ENCODE peak calls at places on chromosome 20, in four cellular contexts. V, B, Y and J are unnamed samples.

GRCh38 chr20:6502219-6502618 is 265.3 kb upstream of the BMP2 start:
- DNase-seq in V (no peak), B (no peak), Y (no peak), J (no peak)

GRCh38 chr20:62944746-62945145 is 6.8 kb downstream of the GID8 start:
- DNase-seq in V (no peak), B (no peak), Y (no peak), J (no peak)

GRCh38 chr20:41173161-41173721 is 35.9 kb downstream of the PLCG1 start:
- DNase-seq in V (peak; percentile 75), B (peak; percentile 22), Y (peak; percentile 83), J (peak; percentile 73)

GRCh38 chr20:38685853-38686473 is 38.3 kb upstream of the SLC32A1 start:
- DNase-seq in V (peak; percentile 49), B (no peak), Y (peak; percentile 65), J (peak; percentile 75)

GRCh38 chr20:23161968-23162696 is 76.0 kb upstream of the CD93 start:
- DNase-seq in V (no peak), B (no peak), Y (no peak), J (no peak)

GRCh38 chr20:15642676-15643075 is 930.6 kb downstream of the KIF16B start:
- DNase-seq in V (no peak), B (no peak), Y (no peak), J (no peak)

GRCh38 chr20:62945771-62946339 is 6.7 kb upstream of the SLC17A9 start:
- DNase-seq in V (no peak), B (no peak), Y (no peak), J (no peak)

GRCh38 chr20:5309971-5310370 is 6.8 kb downstream of the PROKR2 start:
- DNase-seq in V (no peak), B (no peak), Y (no peak), J (no peak)

GRCh38 chr20:23061713-23062561 is 12.5 kb upstream of the THBD start:
- DNase-seq in V (no peak), B (no peak), Y (peak; percentile 25), J (no peak)

GRCh38 chr20:41175727-41176330 is 38.5 kb downstream of the PLCG1 start:
- DNase-seq in V (no peak), B (no peak), Y (no peak), J (peak; percentile 19)

GRCh38 chr20:35618372-35619131 is 2.9 kb downstream of the SPAG4 start:
- DNase-seq in V (peak; percentile 22), B (no peak), Y (no peak), J (peak; percentile 41)

GRCh38 chr20:47568019-47568418 is 66.3 kb downstream of the NCOA3 start:
- DNase-seq in V (no peak), B (no peak), Y (no peak), J (no peak)

GRCh38 chr20:63562461-63563185 is 8.7 kb downstream of the FNDC11 start:
- DNase-seq in V (no peak), B (no peak), Y (no peak), J (no peak)

GRCh38 chr20:1146957-1147356 is 28.6 kb downstream of the PSMF1 start:
- DNase-seq in V (no peak), B (no peak), Y (no peak), J (no peak)

GRCh38 chr20:43941476-43942212 is 27.0 kb downstream of the TOX2 start:
- DNase-seq in V (no peak), B (peak; percentile 56), Y (no peak), J (no peak)

GRCh38 chr20:49768204-49769124 is 44.2 kb upstream of the SLC9A8 start:
- DNase-seq in V (no peak), B (peak; percentile 82), Y (no peak), J (peak; percentile 76)

GRCh38 chr20:64193058-64193457 is 28.8 kb downstream of the MYT1 start:
- DNase-seq in V (no peak), B (no peak), Y (no peak), J (no peak)

GRCh38 chr20:32535316-32535952 is 49.7 kb downstream of the NOL4L start:
- DNase-seq in V (no peak), B (no peak), Y (no peak), J (peak; percentile 57)